ENCODE peak calls at places on chromosomes 4 and X, in ten cellular contexts. One of them, this sample, is unnamed.

GRCh38 chrX:39196192-39197102 is 395.2 kb downstream of the MID1IP1 start:
- DNase-seq in cerebellar nuclear complex: no peak
- DNase-seq in T-cell: peak
- DNase-seq in foreskin fibroblast: peak
- DNase-seq in stimulated activated CD8-positive, alpha-beta memory T cell treated with anti-CD3 and anti-CD28 coated beads, Interleukin-15, amount 100 ng/mL, for 24 hours: no peak
- DNase-seq in vagina: no peak
- DNase-seq in psoas muscle: no peak
- DNase-seq in hepatic stellate cell: peak
- DNase-seq in activated T-cell treated with anti-CD3 and anti-CD28 coated beads, Interleukin-2, amount 50 U/mL, for 1 hour: no peak
- DNase-seq in aorta: no peak
- DNase-seq in this sample: no peak

GRCh38 chr4:188341428-188341827 is 202.2 kb downstream of the TRIML1 start:
- DNase-seq in cerebellar nuclear complex: no peak
- DNase-seq in T-cell: no peak
- DNase-seq in foreskin fibroblast: no peak
- DNase-seq in stimulated activated CD8-positive, alpha-beta memory T cell treated with anti-CD3 and anti-CD28 coated beads, Interleukin-15, amount 100 ng/mL, for 24 hours: no peak
- DNase-seq in vagina: no peak
- DNase-seq in psoas muscle: no peak
- DNase-seq in hepatic stellate cell: no peak
- DNase-seq in activated T-cell treated with anti-CD3 and anti-CD28 coated beads, Interleukin-2, amount 50 U/mL, for 1 hour: no peak
- DNase-seq in aorta: no peak
- DNase-seq in this sample: no peak

GRCh38 chr4:61556277-61556676 is 356.2 kb downstream of the ADGRL3 start:
- DNase-seq in cerebellar nuclear complex: no peak
- DNase-seq in T-cell: no peak
- DNase-seq in foreskin fibroblast: no peak
- DNase-seq in stimulated activated CD8-positive, alpha-beta memory T cell treated with anti-CD3 and anti-CD28 coated beads, Interleukin-15, amount 100 ng/mL, for 24 hours: no peak
- DNase-seq in vagina: no peak
- DNase-seq in psoas muscle: no peak
- DNase-seq in hepatic stellate cell: no peak
- DNase-seq in activated T-cell treated with anti-CD3 and anti-CD28 coated beads, Interleukin-2, amount 50 U/mL, for 1 hour: no peak
- DNase-seq in aorta: no peak
- DNase-seq in this sample: no peak

GRCh38 chr4:155592568-155593343 is 73.9 kb upstream of the GUCY1A1 start:
- DNase-seq in cerebellar nuclear complex: no peak
- DNase-seq in T-cell: no peak
- DNase-seq in foreskin fibroblast: peak
- DNase-seq in stimulated activated CD8-positive, alpha-beta memory T cell treated with anti-CD3 and anti-CD28 coated beads, Interleukin-15, amount 100 ng/mL, for 24 hours: no peak
- DNase-seq in vagina: no peak
- DNase-seq in psoas muscle: no peak
- DNase-seq in hepatic stellate cell: no peak
- DNase-seq in activated T-cell treated with anti-CD3 and anti-CD28 coated beads, Interleukin-2, amount 50 U/mL, for 1 hour: no peak
- DNase-seq in aorta: no peak
- DNase-seq in this sample: no peak

GRCh38 chrX:43688586-43688985 is 32.5 kb downstream of the MAOA start:
- DNase-seq in cerebellar nuclear complex: no peak
- DNase-seq in T-cell: no peak
- DNase-seq in foreskin fibroblast: no peak
- DNase-seq in stimulated activated CD8-positive, alpha-beta memory T cell treated with anti-CD3 and anti-CD28 coated beads, Interleukin-15, amount 100 ng/mL, for 24 hours: no peak
- DNase-seq in vagina: no peak
- DNase-seq in psoas muscle: no peak
- DNase-seq in hepatic stellate cell: no peak
- DNase-seq in activated T-cell treated with anti-CD3 and anti-CD28 coated beads, Interleukin-2, amount 50 U/mL, for 1 hour: no peak
- DNase-seq in aorta: no peak
- DNase-seq in this sample: no peak

GRCh38 chr4:3765271-3766206 is 646 bp upstream of the ADRA2C start:
- DNase-seq in cerebellar nuclear complex: no peak
- DNase-seq in T-cell: no peak
- DNase-seq in foreskin fibroblast: peak
- DNase-seq in stimulated activated CD8-positive, alpha-beta memory T cell treated with anti-CD3 and anti-CD28 coated beads, Interleukin-15, amount 100 ng/mL, for 24 hours: no peak
- DNase-seq in vagina: no peak
- DNase-seq in psoas muscle: peak
- DNase-seq in hepatic stellate cell: peak
- DNase-seq in activated T-cell treated with anti-CD3 and anti-CD28 coated beads, Interleukin-2, amount 50 U/mL, for 1 hour: no peak
- DNase-seq in aorta: peak
- DNase-seq in this sample: peak

GRCh38 chrX:41921492-41922124 is 1.7 kb downstream of the CASK start:
- DNase-seq in cerebellar nuclear complex: no peak
- DNase-seq in T-cell: no peak
- DNase-seq in foreskin fibroblast: peak
- DNase-seq in stimulated activated CD8-positive, alpha-beta memory T cell treated with anti-CD3 and anti-CD28 coated beads, Interleukin-15, amount 100 ng/mL, for 24 hours: no peak
- DNase-seq in vagina: no peak
- DNase-seq in psoas muscle: no peak
- DNase-seq in hepatic stellate cell: no peak
- DNase-seq in activated T-cell treated with anti-CD3 and anti-CD28 coated beads, Interleukin-2, amount 50 U/mL, for 1 hour: no peak
- DNase-seq in aorta: no peak
- DNase-seq in this sample: no peak

GRCh38 chr4:182089326-182089725 is 153.9 kb upstream of the TENM3 start:
- DNase-seq in cerebellar nuclear complex: no peak
- DNase-seq in T-cell: no peak
- DNase-seq in foreskin fibroblast: peak
- DNase-seq in stimulated activated CD8-positive, alpha-beta memory T cell treated with anti-CD3 and anti-CD28 coated beads, Interleukin-15, amount 100 ng/mL, for 24 hours: no peak
- DNase-seq in vagina: no peak
- DNase-seq in psoas muscle: no peak
- DNase-seq in hepatic stellate cell: no peak
- DNase-seq in activated T-cell treated with anti-CD3 and anti-CD28 coated beads, Interleukin-2, amount 50 U/mL, for 1 hour: no peak
- DNase-seq in aorta: no peak
- DNase-seq in this sample: no peak

GRCh38 chr4:173333658-173334084 is 487 bp downstream of the HMGB2 start:
- DNase-seq in cerebellar nuclear complex: no peak
- DNase-seq in T-cell: peak
- DNase-seq in foreskin fibroblast: peak
- DNase-seq in stimulated activated CD8-positive, alpha-beta memory T cell treated with anti-CD3 and anti-CD28 coated beads, Interleukin-15, amount 100 ng/mL, for 24 hours: peak
- DNase-seq in vagina: no peak
- DNase-seq in psoas muscle: peak
- DNase-seq in hepatic stellate cell: peak
- DNase-seq in activated T-cell treated with anti-CD3 and anti-CD28 coated beads, Interleukin-2, amount 50 U/mL, for 1 hour: no peak
- DNase-seq in aorta: peak
- DNase-seq in this sample: peak

GRCh38 chr4:54423066-54423465 is 194.0 kb downstream of the PDGFRA start:
- DNase-seq in cerebellar nuclear complex: no peak
- DNase-seq in T-cell: no peak
- DNase-seq in foreskin fibroblast: peak
- DNase-seq in stimulated activated CD8-positive, alpha-beta memory T cell treated with anti-CD3 and anti-CD28 coated beads, Interleukin-15, amount 100 ng/mL, for 24 hours: no peak
- DNase-seq in vagina: no peak
- DNase-seq in psoas muscle: no peak
- DNase-seq in hepatic stellate cell: no peak
- DNase-seq in activated T-cell treated with anti-CD3 and anti-CD28 coated beads, Interleukin-2, amount 50 U/mL, for 1 hour: no peak
- DNase-seq in aorta: no peak
- DNase-seq in this sample: no peak

GRCh38 chr4:73729534-73730165 is 10.7 kb upstream of the CXCL8 start:
- DNase-seq in cerebellar nuclear complex: no peak
- DNase-seq in T-cell: no peak
- DNase-seq in foreskin fibroblast: peak
- DNase-seq in stimulated activated CD8-positive, alpha-beta memory T cell treated with anti-CD3 and anti-CD28 coated beads, Interleukin-15, amount 100 ng/mL, for 24 hours: no peak
- DNase-seq in vagina: no peak
- DNase-seq in psoas muscle: peak
- DNase-seq in hepatic stellate cell: peak
- DNase-seq in activated T-cell treated with anti-CD3 and anti-CD28 coated beads, Interleukin-2, amount 50 U/mL, for 1 hour: no peak
- DNase-seq in aorta: peak
- DNase-seq in this sample: peak

GRCh38 chr4:186144596-186145569 is 40.4 kb downstream of the FAM149A start:
- DNase-seq in cerebellar nuclear complex: peak
- DNase-seq in T-cell: no peak
- DNase-seq in foreskin fibroblast: peak
- DNase-seq in stimulated activated CD8-positive, alpha-beta memory T cell treated with anti-CD3 and anti-CD28 coated beads, Interleukin-15, amount 100 ng/mL, for 24 hours: no peak
- DNase-seq in vagina: no peak
- DNase-seq in psoas muscle: peak
- DNase-seq in hepatic stellate cell: peak
- DNase-seq in activated T-cell treated with anti-CD3 and anti-CD28 coated beads, Interleukin-2, amount 50 U/mL, for 1 hour: no peak
- DNase-seq in aorta: peak
- DNase-seq in this sample: peak